ENCODE peak calls at places on chromosome 18, in seven cellular contexts. Z is brain microvascular endothelial cell, I is left ventricle myocardium inferior, V is testis, X is DND-41, W is HL-60, P is body of pancreas. K is an unnamed sample.

GRCh38 chr18:12463191-12463590 is 55.5 kb downstream of the PRELID3A start:
- DNase-seq in Z (no peak), I (no peak), V (no peak), X (no peak), W (no peak), P (no peak), K (no peak)

GRCh38 chr18:22826726-22827125 is 106.4 kb upstream of the RBBP8 start:
- DNase-seq in Z (no peak), I (no peak), V (no peak), X (no peak), W (peak), P (no peak), K (no peak)

GRCh38 chr18:79868168-79868784 is 70.5 kb downstream of the KCNG2 start:
- DNase-seq in Z (no peak), I (no peak), V (peak), X (no peak), W (no peak), P (no peak), K (no peak)

GRCh38 chr18:51030537-51031258 is 685 bp downstream of the SMAD4 start:
- DNase-seq in Z (peak), I (peak), V (peak), X (peak), W (peak), P (peak), K (peak)

GRCh38 chr18:50573679-50574078 is 13.8 kb downstream of the MAPK4 start:
- DNase-seq in Z (no peak), I (no peak), V (no peak), X (no peak), W (no peak), P (no peak), K (no peak)

GRCh38 chr18:59839931-59840685 is 59.7 kb upstream of the PMAIP1 start:
- DNase-seq in Z (no peak), I (no peak), V (no peak), X (no peak), W (no peak), P (no peak), K (no peak)

GRCh38 chr18:52254367-52254766 is 85.6 kb upstream of the DCC start:
- DNase-seq in Z (no peak), I (no peak), V (no peak), X (no peak), W (no peak), P (no peak), K (no peak)

GRCh38 chr18:54786211-54786610 is 42.1 kb upstream of the RAB27B start:
- DNase-seq in Z (no peak), I (no peak), V (no peak), X (no peak), W (no peak), P (no peak), K (no peak)

GRCh38 chr18:47983946-47984345 is 53.5 kb upstream of the SMAD2 start:
- DNase-seq in Z (no peak), I (no peak), V (no peak), X (no peak), W (no peak), P (no peak), K (no peak)

GRCh38 chr18:69998523-69998987 is 50.9 kb upstream of the CD226 start:
- DNase-seq in Z (no peak), I (no peak), V (no peak), X (no peak), W (no peak), P (no peak), K (no peak)

GRCh38 chr18:55458456-55459238 is 129.3 kb downstream of the TCF4 start:
- DNase-seq in Z (no peak), I (no peak), V (peak), X (no peak), W (no peak), P (no peak), K (no peak)

GRCh38 chr18:9135081-9135911 is 1.3 kb upstream of the ANKRD12 start:
- DNase-seq in Z (no peak), I (no peak), V (no peak), X (no peak), W (no peak), P (no peak), K (no peak)

GRCh38 chr18:49645836-49646235 is 84.0 kb downstream of the LIPG start:
- DNase-seq in Z (peak), I (peak), V (peak), X (no peak), W (no peak), P (peak), K (no peak)

GRCh38 chr18:5173216-5173615 is 23.8 kb downstream of the AKAIN1 start:
- DNase-seq in Z (no peak), I (no peak), V (no peak), X (no peak), W (no peak), P (no peak), K (no peak)

GRCh38 chr18:65735166-65735565 is 15.6 kb upstream of the CDH7 start:
- DNase-seq in Z (no peak), I (no peak), V (no peak), X (no peak), W (no peak), P (no peak), K (no peak)

GRCh38 chr18:24189007-24189528 is 50.2 kb downstream of the CABYR start:
- DNase-seq in Z (no peak), I (no peak), V (no peak), X (no peak), W (no peak), P (no peak), K (no peak)

GRCh38 chr18:80154293-80154692 is 45.2 kb downstream of the ADNP2 start:
- DNase-seq in Z (no peak), I (no peak), V (no peak), X (peak), W (peak), P (no peak), K (peak)

GRCh38 chr18:76922107-76922506 is 99.8 kb downstream of the ZNF236 start:
- DNase-seq in Z (peak), I (no peak), V (peak), X (peak), W (peak), P (no peak), K (peak)

GRCh38 chr18:77223221-77223639 is 26.4 kb upstream of the GALR1 start:
- DNase-seq in Z (no peak), I (no peak), V (no peak), X (no peak), W (no peak), P (no peak), K (peak)

GRCh38 chr18:48997681-48997984 is 46.9 kb upstream of the SMAD7 start:
- DNase-seq in Z (no peak), I (no peak), V (no peak), X (no peak), W (no peak), P (no peak), K (no peak)

GRCh38 chr18:45837283-45838070 is 12.0 kb downstream of the SIGLEC15 start:
- DNase-seq in Z (no peak), I (peak), V (peak), X (no peak), W (peak), P (peak), K (peak)
- TF ChIP-seq CTCF in Z (no peak), I (peak), V (no peak), X (no peak), W (no peak), P (no peak), K (peak)

GRCh38 chr18:75365837-75366236 is 61.7 kb downstream of the SMIM21 start:
- DNase-seq in Z (no peak), I (no peak), V (no peak), X (no peak), W (no peak), P (no peak), K (no peak)
- TF ChIP-seq CTCF in Z (peak), I (no peak), V (no peak), X (peak), W (no peak), P (no peak), K (no peak)

GRCh38 chr18:3221496-3221895 is 1.7 kb upstream of the MYOM1 start:
- DNase-seq in Z (no peak), I (no peak), V (no peak), X (no peak), W (no peak), P (no peak), K (no peak)

GRCh38 chr18:3216987-3217386 is 2.8 kb downstream of the MYOM1 start:
- DNase-seq in Z (no peak), I (no peak), V (no peak), X (no peak), W (no peak), P (no peak), K (no peak)

GRCh38 chr18:3219621-3220335 is at the start of gene MYOM1:
- DNase-seq in Z (no peak), I (no peak), V (no peak), X (no peak), W (no peak), P (no peak), K (no peak)

GRCh38 chr18:3217930-3218647 is 1.7 kb downstream of the MYOM1 start:
- DNase-seq in Z (peak), I (no peak), V (no peak), X (no peak), W (no peak), P (peak), K (no peak)

DNA sequence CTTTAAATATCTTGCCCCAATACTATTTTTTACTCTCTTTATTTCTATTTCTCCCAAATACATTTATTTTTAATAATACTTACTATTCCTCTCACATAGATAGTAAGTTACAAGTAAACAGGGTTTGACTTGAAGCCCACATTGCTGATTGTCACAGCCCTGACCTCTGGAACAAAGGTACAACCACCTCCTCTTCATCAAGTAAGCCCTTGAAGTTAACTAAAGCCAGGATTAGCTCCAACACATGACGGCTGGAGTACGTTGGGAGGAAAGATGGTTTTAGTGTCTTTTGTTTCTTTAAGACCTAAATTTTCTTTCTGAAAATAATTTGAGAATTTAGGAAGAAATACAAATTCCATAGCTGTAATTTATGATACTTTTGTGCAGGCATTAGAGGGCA is 951 bp downstream of the MYOM1 start:
- DNase-seq in Z (no peak), I (no peak), V (no peak), X (no peak), W (no peak), P (no peak), K (no peak)
- TF ChIP-seq CTCF in Z (no peak), I (no peak), V (no peak), X (no peak), W (no peak), P (no peak), K (no peak)

GRCh38 chr18:3238742-3239141 is 8.9 kb upstream of the MYL12A start:
- DNase-seq in Z (no peak), I (no peak), V (peak), X (no peak), W (no peak), P (no peak), K (no peak)
- TF ChIP-seq CTCF in Z (peak), I (no peak), V (peak), X (peak), W (no peak), P (no peak), K (no peak)

DNA sequence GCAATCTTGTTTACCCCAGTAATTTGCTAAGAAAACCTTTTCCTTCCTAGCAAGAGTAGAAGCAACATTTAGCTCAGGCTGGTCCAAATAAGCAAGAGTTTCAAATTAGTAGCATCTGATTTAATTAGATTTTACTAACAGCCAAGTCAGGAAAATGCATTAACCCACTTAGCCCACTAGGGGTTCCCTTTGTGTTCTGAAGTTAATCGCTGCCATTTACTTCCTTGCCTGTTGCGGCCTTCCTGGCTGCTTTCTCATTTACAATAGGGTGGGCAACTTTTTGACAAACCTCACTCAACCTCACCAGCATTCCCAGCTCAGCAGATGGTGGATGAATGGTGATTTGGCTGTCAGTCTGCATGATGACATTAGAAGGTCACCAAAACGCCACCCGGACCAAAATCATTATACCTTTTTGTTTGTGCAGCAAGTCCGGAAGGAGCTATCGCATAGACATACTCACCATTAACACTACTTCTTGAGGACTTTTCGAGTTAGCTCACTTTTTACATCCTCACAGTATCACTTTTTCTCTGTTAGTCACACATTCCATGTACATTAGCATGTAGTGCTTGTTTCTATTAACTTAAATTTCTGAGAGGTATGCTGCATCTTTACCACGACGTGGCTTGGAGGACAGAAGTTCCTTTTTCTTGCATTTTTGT is 101.5 kb upstream of the SETBP1 start:
- DNase-seq in Z (no peak), I (no peak), V (no peak), X (no peak), W (peak), P (peak), K (no peak)
- TF ChIP-seq CTCF in Z (peak), I (peak), V (peak), X (peak), W (peak), P (peak), K (peak)

GRCh38 chr18:7676253-7676873 is 109.2 kb downstream of the PTPRM start:
- DNase-seq in Z (no peak), I (no peak), V (no peak), X (no peak), W (no peak), P (no peak), K (no peak)
- TF ChIP-seq CTCF in Z (no peak), I (no peak), V (no peak), X (no peak), W (no peak), P (no peak), K (no peak)